ENCODE peak calls at places on chromosomes 11 and 22, in nine cellular contexts. One of them, this sample, is unnamed.

GRCh38 chr11:69671734-69672465 is 3.3 kb downstream of the LTO1 start:
- DNase-seq in fibroblast of pulmonary artery: no peak
- DNase-seq in ovary: no peak
- DNase-seq in CD8-positive, alpha-beta T cell: no peak
- DNase-seq in suprapubic skin: peak
- DNase-seq in mucosa of descending colon: no peak
- DNase-seq in brain microvascular endothelial cell: no peak
- DNase-seq in dorsolateral prefrontal cortex: no peak
- DNase-seq in psoas muscle: no peak
- DNase-seq in this sample: no peak

GRCh38 chr11:126112547-126112946 is 49.9 kb upstream of the CDON start:
- DNase-seq in suprapubic skin: peak
- DNase-seq in mucosa of descending colon: no peak
- DNase-seq in dorsolateral prefrontal cortex: no peak
- DNase-seq in psoas muscle: peak
- DNase-seq in CD8-positive, alpha-beta T cell: no peak
- DNase-seq in fibroblast of pulmonary artery: peak
- DNase-seq in brain microvascular endothelial cell: peak
- DNase-seq in ovary: no peak
- DNase-seq in this sample: peak

GRCh38 chr11:134452026-134452848 is 40.2 kb upstream of the B3GAT1 start:
- DNase-seq in ovary: no peak
- DNase-seq in brain microvascular endothelial cell: no peak
- DNase-seq in mucosa of descending colon: no peak
- DNase-seq in psoas muscle: no peak
- DNase-seq in fibroblast of pulmonary artery: no peak
- DNase-seq in suprapubic skin: no peak
- DNase-seq in CD8-positive, alpha-beta T cell: no peak
- DNase-seq in dorsolateral prefrontal cortex: no peak
- DNase-seq in this sample: no peak

GRCh38 chr22:47328550-47329243 is 566.2 kb downstream of the TBC1D22A start:
- DNase-seq in brain microvascular endothelial cell: peak
- DNase-seq in dorsolateral prefrontal cortex: no peak
- DNase-seq in mucosa of descending colon: no peak
- DNase-seq in fibroblast of pulmonary artery: peak
- DNase-seq in ovary: peak
- DNase-seq in psoas muscle: peak
- DNase-seq in CD8-positive, alpha-beta T cell: no peak
- DNase-seq in suprapubic skin: no peak
- DNase-seq in this sample: peak

GRCh38 chr22:35230839-35231584 is 26.3 kb upstream of the HMGXB4 start:
- DNase-seq in dorsolateral prefrontal cortex: no peak
- DNase-seq in suprapubic skin: no peak
- DNase-seq in mucosa of descending colon: peak
- DNase-seq in CD8-positive, alpha-beta T cell: no peak
- DNase-seq in psoas muscle: no peak
- DNase-seq in fibroblast of pulmonary artery: no peak
- DNase-seq in ovary: no peak
- DNase-seq in brain microvascular endothelial cell: no peak
- DNase-seq in this sample: no peak

GRCh38 chr11:73175551-73176144 is 33.5 kb upstream of the FCHSD2 start:
- DNase-seq in psoas muscle: no peak
- DNase-seq in brain microvascular endothelial cell: no peak
- DNase-seq in fibroblast of pulmonary artery: no peak
- DNase-seq in mucosa of descending colon: no peak
- DNase-seq in suprapubic skin: no peak
- DNase-seq in ovary: no peak
- DNase-seq in dorsolateral prefrontal cortex: peak
- DNase-seq in CD8-positive, alpha-beta T cell: no peak
- DNase-seq in this sample: no peak

GRCh38 chr11:73308003-73308962 is at the start of gene ARHGEF17:
- DNase-seq in suprapubic skin: peak
- DNase-seq in dorsolateral prefrontal cortex: peak
- DNase-seq in CD8-positive, alpha-beta T cell: peak
- DNase-seq in brain microvascular endothelial cell: peak
- DNase-seq in fibroblast of pulmonary artery: peak
- DNase-seq in ovary: peak
- DNase-seq in psoas muscle: peak
- DNase-seq in mucosa of descending colon: peak
- DNase-seq in this sample: peak

GRCh38 chr22:24681236-24681635 is 78.2 kb downstream of the GGT1 start:
- DNase-seq in mucosa of descending colon: no peak
- DNase-seq in fibroblast of pulmonary artery: peak
- DNase-seq in CD8-positive, alpha-beta T cell: no peak
- DNase-seq in suprapubic skin: no peak
- DNase-seq in ovary: no peak
- DNase-seq in dorsolateral prefrontal cortex: no peak
- DNase-seq in brain microvascular endothelial cell: peak
- DNase-seq in psoas muscle: no peak
- DNase-seq in this sample: no peak

GRCh38 chr11:958101-958500 is 32.4 kb downstream of the AP2A2 start:
- DNase-seq in suprapubic skin: no peak
- DNase-seq in dorsolateral prefrontal cortex: no peak
- DNase-seq in psoas muscle: no peak
- DNase-seq in ovary: no peak
- DNase-seq in mucosa of descending colon: no peak
- DNase-seq in fibroblast of pulmonary artery: no peak
- DNase-seq in CD8-positive, alpha-beta T cell: no peak
- DNase-seq in brain microvascular endothelial cell: no peak
- DNase-seq in this sample: no peak

GRCh38 chr11:79269923-79270322 is 170.9 kb downstream of the TENM4 start:
- DNase-seq in CD8-positive, alpha-beta T cell: no peak
- DNase-seq in mucosa of descending colon: no peak
- DNase-seq in psoas muscle: no peak
- DNase-seq in ovary: no peak
- DNase-seq in suprapubic skin: no peak
- DNase-seq in fibroblast of pulmonary artery: no peak
- DNase-seq in brain microvascular endothelial cell: no peak
- DNase-seq in dorsolateral prefrontal cortex: no peak
- DNase-seq in this sample: no peak

GRCh38 chr11:79274636-79275315 is 166.1 kb downstream of the TENM4 start:
- DNase-seq in suprapubic skin: no peak
- DNase-seq in dorsolateral prefrontal cortex: no peak
- DNase-seq in CD8-positive, alpha-beta T cell: no peak
- DNase-seq in brain microvascular endothelial cell: no peak
- DNase-seq in fibroblast of pulmonary artery: peak
- DNase-seq in ovary: no peak
- DNase-seq in mucosa of descending colon: no peak
- DNase-seq in psoas muscle: no peak
- DNase-seq in this sample: peak

GRCh38 chr11:79276900-79277299 is 163.9 kb downstream of the TENM4 start:
- DNase-seq in dorsolateral prefrontal cortex: no peak
- DNase-seq in mucosa of descending colon: no peak
- DNase-seq in brain microvascular endothelial cell: no peak
- DNase-seq in fibroblast of pulmonary artery: no peak
- DNase-seq in ovary: no peak
- DNase-seq in CD8-positive, alpha-beta T cell: no peak
- DNase-seq in suprapubic skin: no peak
- DNase-seq in psoas muscle: no peak
- DNase-seq in this sample: no peak

GRCh38 chr11:79273781-79274180 is 167.0 kb downstream of the TENM4 start:
- DNase-seq in fibroblast of pulmonary artery: no peak
- DNase-seq in mucosa of descending colon: no peak
- DNase-seq in dorsolateral prefrontal cortex: no peak
- DNase-seq in brain microvascular endothelial cell: no peak
- DNase-seq in CD8-positive, alpha-beta T cell: no peak
- DNase-seq in ovary: no peak
- DNase-seq in psoas muscle: no peak
- DNase-seq in suprapubic skin: no peak
- DNase-seq in this sample: no peak
- TF ChIP-seq CTCF in fibroblast of pulmonary artery: no peak
- TF ChIP-seq CTCF in mucosa of descending colon: no peak
- TF ChIP-seq CTCF in dorsolateral prefrontal cortex: no peak
- TF ChIP-seq CTCF in brain microvascular endothelial cell: no peak
- TF ChIP-seq CTCF in CD8-positive, alpha-beta T cell: no peak
- TF ChIP-seq CTCF in ovary: no peak
- TF ChIP-seq CTCF in psoas muscle: no peak
- TF ChIP-seq CTCF in suprapubic skin: no peak
- TF ChIP-seq CTCF in this sample: no peak

GRCh38 chr11:74730601-74731260 is 495 bp downstream of the CHRDL2 start:
- DNase-seq in brain microvascular endothelial cell: no peak
- DNase-seq in suprapubic skin: no peak
- DNase-seq in fibroblast of pulmonary artery: no peak
- DNase-seq in psoas muscle: no peak
- DNase-seq in CD8-positive, alpha-beta T cell: no peak
- DNase-seq in ovary: no peak
- DNase-seq in dorsolateral prefrontal cortex: no peak
- DNase-seq in mucosa of descending colon: no peak
- DNase-seq in this sample: no peak
- H3K4me3 ChIP-seq in brain microvascular endothelial cell: no peak
- H3K4me3 ChIP-seq in suprapubic skin: peak
- H3K4me3 ChIP-seq in fibroblast of pulmonary artery: no peak
- H3K4me3 ChIP-seq in psoas muscle: peak
- H3K4me3 ChIP-seq in CD8-positive, alpha-beta T cell: no peak
- H3K4me3 ChIP-seq in ovary: peak
- H3K4me3 ChIP-seq in dorsolateral prefrontal cortex: peak
- H3K4me3 ChIP-seq in mucosa of descending colon: no peak
- H3K4me3 ChIP-seq in this sample: no peak

DNA sequence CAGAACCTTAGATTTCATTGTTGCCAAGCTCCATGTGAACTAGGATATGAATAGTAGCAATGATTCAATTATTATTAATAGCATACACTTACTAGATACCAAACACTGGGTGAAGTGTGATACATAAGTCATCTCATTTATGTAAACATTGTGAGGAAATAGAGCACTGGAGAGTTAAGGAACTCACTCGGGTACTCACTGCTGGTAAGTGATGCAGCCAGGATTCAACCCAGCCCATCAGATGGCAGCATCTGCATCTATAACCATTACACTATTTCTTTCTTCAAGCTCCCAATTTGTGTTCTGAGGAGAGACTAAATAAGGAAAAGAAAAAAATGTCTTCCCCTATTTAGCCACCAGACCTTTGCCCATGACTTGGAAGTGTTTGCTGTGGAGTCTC is 10.2 kb upstream of the ALG8 start:
- DNase-seq in dorsolateral prefrontal cortex: peak
- DNase-seq in fibroblast of pulmonary artery: peak
- DNase-seq in psoas muscle: no peak
- DNase-seq in brain microvascular endothelial cell: peak
- DNase-seq in mucosa of descending colon: no peak
- DNase-seq in ovary: no peak
- DNase-seq in suprapubic skin: no peak
- DNase-seq in CD8-positive, alpha-beta T cell: no peak
- DNase-seq in this sample: peak
- TF ChIP-seq CTCF in dorsolateral prefrontal cortex: peak
- TF ChIP-seq CTCF in fibroblast of pulmonary artery: peak
- TF ChIP-seq CTCF in psoas muscle: peak
- TF ChIP-seq CTCF in brain microvascular endothelial cell: peak
- TF ChIP-seq CTCF in mucosa of descending colon: no peak
- TF ChIP-seq CTCF in ovary: peak
- TF ChIP-seq CTCF in suprapubic skin: no peak
- TF ChIP-seq CTCF in CD8-positive, alpha-beta T cell: no peak
- TF ChIP-seq CTCF in this sample: peak

DNA sequence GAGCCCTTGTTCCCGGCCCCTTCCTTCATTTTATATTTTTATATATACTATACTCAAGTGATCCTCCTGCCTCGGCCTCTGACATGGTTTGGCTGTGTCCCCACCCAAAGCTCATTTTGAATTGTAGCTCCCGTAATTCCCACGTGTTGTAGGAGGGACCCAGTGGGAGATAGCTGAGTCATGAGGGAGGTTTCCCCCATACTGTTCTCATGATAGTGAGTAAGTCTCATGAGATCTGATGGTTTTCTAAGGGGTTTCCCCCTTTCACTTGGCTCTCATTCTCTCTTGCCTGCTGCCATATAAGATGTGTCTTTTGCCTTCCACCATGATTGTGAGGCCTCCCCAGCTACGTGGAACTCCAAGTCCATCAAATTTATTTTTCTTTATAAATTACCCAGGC is 7.2 kb upstream of the ZNF280A start:
- DNase-seq in mucosa of descending colon: no peak
- DNase-seq in brain microvascular endothelial cell: no peak
- DNase-seq in CD8-positive, alpha-beta T cell: no peak
- DNase-seq in psoas muscle: no peak
- DNase-seq in ovary: no peak
- DNase-seq in suprapubic skin: no peak
- DNase-seq in dorsolateral prefrontal cortex: no peak
- DNase-seq in fibroblast of pulmonary artery: no peak
- DNase-seq in this sample: no peak
- H3K4me3 ChIP-seq in mucosa of descending colon: no peak
- H3K4me3 ChIP-seq in brain microvascular endothelial cell: no peak
- H3K4me3 ChIP-seq in CD8-positive, alpha-beta T cell: no peak
- H3K4me3 ChIP-seq in psoas muscle: no peak
- H3K4me3 ChIP-seq in ovary: no peak
- H3K4me3 ChIP-seq in suprapubic skin: no peak
- H3K4me3 ChIP-seq in dorsolateral prefrontal cortex: no peak
- H3K4me3 ChIP-seq in fibroblast of pulmonary artery: no peak
- H3K4me3 ChIP-seq in this sample: no peak

GRCh38 chr11:43556269-43556668 is 124.3 kb upstream of the HSD17B12 start:
- DNase-seq in brain microvascular endothelial cell: no peak
- DNase-seq in ovary: no peak
- DNase-seq in suprapubic skin: no peak
- DNase-seq in fibroblast of pulmonary artery: no peak
- DNase-seq in dorsolateral prefrontal cortex: no peak
- DNase-seq in CD8-positive, alpha-beta T cell: no peak
- DNase-seq in psoas muscle: no peak
- DNase-seq in mucosa of descending colon: no peak
- DNase-seq in this sample: no peak

GRCh38 chr11:43558556-43559127 is 121.9 kb upstream of the HSD17B12 start:
- DNase-seq in suprapubic skin: no peak
- DNase-seq in brain microvascular endothelial cell: no peak
- DNase-seq in fibroblast of pulmonary artery: no peak
- DNase-seq in psoas muscle: no peak
- DNase-seq in mucosa of descending colon: no peak
- DNase-seq in ovary: no peak
- DNase-seq in dorsolateral prefrontal cortex: no peak
- DNase-seq in CD8-positive, alpha-beta T cell: no peak
- DNase-seq in this sample: no peak

GRCh38 chr11:43556892-43557291 is 123.6 kb upstream of the HSD17B12 start:
- DNase-seq in mucosa of descending colon: no peak
- DNase-seq in suprapubic skin: no peak
- DNase-seq in CD8-positive, alpha-beta T cell: no peak
- DNase-seq in psoas muscle: no peak
- DNase-seq in fibroblast of pulmonary artery: no peak
- DNase-seq in ovary: no peak
- DNase-seq in dorsolateral prefrontal cortex: no peak
- DNase-seq in brain microvascular endothelial cell: no peak
- DNase-seq in this sample: no peak

GRCh38 chr11:43558056-43558455 is 122.5 kb upstream of the HSD17B12 start:
- DNase-seq in suprapubic skin: no peak
- DNase-seq in psoas muscle: no peak
- DNase-seq in ovary: no peak
- DNase-seq in dorsolateral prefrontal cortex: no peak
- DNase-seq in fibroblast of pulmonary artery: no peak
- DNase-seq in mucosa of descending colon: no peak
- DNase-seq in CD8-positive, alpha-beta T cell: no peak
- DNase-seq in brain microvascular endothelial cell: no peak
- DNase-seq in this sample: no peak

DNA sequence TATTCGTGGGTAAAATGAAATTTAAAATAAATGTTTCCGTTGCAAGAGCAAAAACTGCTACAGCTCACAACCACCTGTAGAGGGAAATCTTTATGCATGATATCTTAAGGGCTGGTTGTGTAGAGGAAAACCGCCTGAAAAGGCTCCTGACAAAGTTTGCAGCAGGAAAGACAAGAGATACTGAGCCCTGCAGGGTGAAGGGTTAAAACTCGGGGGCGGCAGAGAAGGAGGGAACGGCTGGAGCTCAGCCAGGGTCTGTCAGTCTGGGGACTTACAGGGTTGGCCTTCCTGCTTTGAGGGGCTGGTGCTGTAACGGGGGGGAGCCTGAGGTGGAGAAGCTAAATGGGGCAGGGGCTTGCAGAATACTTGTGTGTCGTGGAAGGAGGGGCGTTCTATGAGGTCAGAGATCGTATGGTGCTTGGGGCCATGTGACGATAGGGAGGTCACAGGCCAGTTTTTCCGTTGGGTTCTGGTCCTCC is 122.9 kb upstream of the HSD17B12 start:
- DNase-seq in mucosa of descending colon: no peak
- DNase-seq in psoas muscle: no peak
- DNase-seq in fibroblast of pulmonary artery: peak
- DNase-seq in suprapubic skin: no peak
- DNase-seq in CD8-positive, alpha-beta T cell: no peak
- DNase-seq in dorsolateral prefrontal cortex: no peak
- DNase-seq in brain microvascular endothelial cell: no peak
- DNase-seq in ovary: peak
- DNase-seq in this sample: no peak
- TF ChIP-seq CTCF in mucosa of descending colon: no peak
- TF ChIP-seq CTCF in psoas muscle: peak
- TF ChIP-seq CTCF in fibroblast of pulmonary artery: peak
- TF ChIP-seq CTCF in suprapubic skin: no peak
- TF ChIP-seq CTCF in CD8-positive, alpha-beta T cell: no peak
- TF ChIP-seq CTCF in dorsolateral prefrontal cortex: peak
- TF ChIP-seq CTCF in brain microvascular endothelial cell: peak
- TF ChIP-seq CTCF in ovary: peak
- TF ChIP-seq CTCF in this sample: peak

This sample was measured in AG10803.